ENCODE peak calls at places on chromosomes 13 and 19, in nine cellular contexts. J is IMR-90; R is adrenal gland; U is HAP-1; W is H9; L is BE2C; H is foreskin keratinocyte; D is heart right ventricle; T is effector memory CD4-positive, alpha-beta T cell. P is an unnamed sample.
A peak's percentile ranks its signal among the peaks of the same experiment; 100 is the strongest.

GRCh38 chr19:53961523-53962345 is 1.0 kb upstream of the CACNG8 start:
- DNase-seq in R (no peak), D (no peak), H (no peak), W (no peak), J (no peak), U (no peak), T (no peak), L (no peak), P (peak; percentile 76)

GRCh38 chr13:93345642-93346220 is 119.1 kb downstream of the GPC6 start:
- DNase-seq in H (no peak), U (no peak), D (no peak), W (no peak), L (no peak), R (no peak), T (no peak), J (no peak), P (no peak)

GRCh38 chr19:50725932-50726230 is 2.7 kb downstream of the CLEC11A start:
- DNase-seq in R (no peak), T (no peak), J (no peak), D (no peak), W (no peak), H (no peak), U (no peak), L (no peak), P (no peak)

GRCh38 chr13:112105884-112106283 is 38.9 kb downstream of the SOX1 start:
- DNase-seq in W (peak; percentile 85), L (no peak), H (no peak), R (no peak), U (no peak), J (no peak), D (no peak), T (no peak), P (no peak)

GRCh38 chr13:111005808-111006494 is 91.1 kb upstream of the ANKRD10 start:
- DNase-seq in T (no peak), J (peak; percentile 43), H (no peak), R (peak; percentile 25), L (no peak), U (no peak), D (peak; percentile 63), W (no peak), P (peak; percentile 57)

GRCh38 chr19:37551123-37551993 is 43.2 kb downstream of the ZNF571 start:
- DNase-seq in T (peak; percentile 11), J (peak; percentile 44), R (no peak), L (peak; percentile 84), U (no peak), H (peak; percentile 75), D (peak; percentile 64), W (no peak), P (peak; percentile 84)

GRCh38 chr13:113976711-113977684 is 3.1 kb upstream of the C13orf46 start:
- DNase-seq in J (peak; percentile 68), H (peak; percentile 62), W (no peak), T (no peak), R (no peak), U (no peak), L (peak; percentile 4), D (no peak), P (no peak)

GRCh38 chr13:32737679-32738078 is 151.4 kb downstream of the PDS5B start:
- DNase-seq in H (no peak), W (no peak), J (no peak), R (no peak), L (no peak), T (no peak), U (no peak), D (no peak), P (no peak)

GRCh38 chr19:438416-438958 is 22.3 kb downstream of the SHC2 start:
- DNase-seq in J (no peak), L (no peak), T (no peak), R (no peak), D (no peak), U (no peak), H (no peak), W (no peak), P (no peak)

GRCh38 chr13:46569471-46569870 is 16.5 kb downstream of the LRCH1 start:
- DNase-seq in R (no peak), H (no peak), W (no peak), D (no peak), U (no peak), J (no peak), L (peak; percentile 42), T (no peak), P (no peak)

GRCh38 chr13:65600702-65601101 is 1629.4 kb downstream of the PCDH9 start:
- DNase-seq in H (peak; percentile 21), R (no peak), D (no peak), T (no peak), W (no peak), U (no peak), J (peak; percentile 78), L (no peak), P (peak; percentile 41)

GRCh38 chr13:31882794-31883193 is 143.5 kb downstream of the RXFP2 start:
- DNase-seq in R (no peak), H (no peak), J (no peak), D (no peak), T (no peak), W (no peak), L (no peak), U (no peak), P (no peak)

GRCh38 chr19:44552324-44552723 is 22.8 kb upstream of the CEACAM20 start:
- DNase-seq in H (peak; percentile 65), W (peak; percentile 91), U (peak; percentile 83), L (peak; percentile 49), D (peak; percentile 17), R (peak; percentile 39), T (no peak), J (no peak), P (peak; percentile 35)

GRCh38 chr13:64718116-64718515 is 2512.0 kb downstream of the PCDH9 start:
- DNase-seq in R (no peak), T (no peak), W (no peak), J (no peak), L (no peak), D (no peak), H (no peak), U (no peak), P (no peak)

GRCh38 chr13:45194081-45194939 is 6.5 kb downstream of the KCTD4 start:
- DNase-seq in L (no peak), W (peak; percentile 43), R (no peak), U (peak; percentile 55), H (no peak), J (peak; percentile 34), T (no peak), D (peak; percentile 23), P (peak; percentile 80)

DNA sequence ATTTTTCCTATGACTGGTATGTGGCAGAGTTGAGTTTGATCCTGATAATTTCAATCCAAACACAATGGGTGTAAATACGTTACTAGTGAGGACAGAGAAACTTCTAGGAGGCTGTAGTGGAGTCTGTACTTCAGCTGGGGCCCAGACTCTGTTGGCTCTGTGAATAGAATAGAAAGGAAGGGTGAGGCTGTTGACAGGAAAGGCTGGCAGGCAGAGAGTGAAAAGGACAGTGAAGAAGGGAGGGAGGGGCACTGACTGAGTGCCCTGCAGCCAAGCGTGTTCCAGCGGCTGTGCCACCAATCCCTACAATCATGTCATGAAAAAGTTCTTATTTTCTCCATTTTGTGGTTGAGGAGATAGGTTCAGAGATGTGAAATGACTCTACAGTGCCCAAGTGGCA is 80.5 kb downstream of the MBNL2 start:
- DNase-seq in D (no peak), W (no peak), H (no peak), T (no peak), U (no peak), J (no peak), L (no peak), R (no peak), P (no peak)
- H3K4me1 ChIP-seq in D (peaks cover 90% of the 10 kb centered on the region), W (no peaks in the 10 kb centered on the region), H (peaks cover 30% of the 10 kb centered on the region), T (peaks cover 7% of the 10 kb centered on the region), U (peaks cover 11% of the 10 kb centered on the region), J (peaks cover 20% of the 10 kb centered on the region), L (peaks cover 37% of the 10 kb centered on the region), R (peaks cover 19% of the 10 kb centered on the region), P (peaks cover 9% of the 10 kb centered on the region)

GRCh38 chr19:18435185-18435841 is 2.6 kb downstream of the ISYNA1 start:
- DNase-seq in U (no peak), T (no peak), D (no peak), W (no peak), H (no peak), J (no peak), R (peak; percentile 15), L (no peak), P (no peak)
- H3K4me1 ChIP-seq in U (peaks cover 21% of the 10 kb centered on the region), T (peaks cover 31% of the 10 kb centered on the region), D (peaks cover 59% of the 10 kb centered on the region), W (peaks cover 7% of the 10 kb centered on the region), H (peaks cover 4% of the 10 kb centered on the region), J (peaks cover 23% of the 10 kb centered on the region), R (peaks cover 29% of the 10 kb centered on the region), L (peaks cover 25% of the 10 kb centered on the region), P (peaks cover 39% of the 10 kb centered on the region)

GRCh38 chr19:5975388-5975728 is 2.6 kb downstream of the RANBP3 start:
- DNase-seq in W (no peak), J (no peak), D (no peak), R (no peak), U (no peak), T (no peak), H (no peak), L (no peak), P (no peak)

GRCh38 chr19:5977785-5978605 is at the start of gene RANBP3:
- DNase-seq in R (peak; percentile 100), D (peak; percentile 99), U (peak; percentile 98), W (peak; percentile 99), J (peak; percentile 99), T (peak; percentile 99), L (peak; percentile 100), H (peak; percentile 94), P (peak; percentile 100)

GRCh38 chr19:5978606-5979552 is 939 bp upstream of the RANBP3 start:
- DNase-seq in H (no peak), L (no peak), D (no peak), R (no peak), W (no peak), U (peak; percentile 37), J (no peak), T (no peak), P (no peak)

GRCh38 chr19:5976768-5977167 is 1.2 kb downstream of the RANBP3 start:
- DNase-seq in H (no peak), R (no peak), W (no peak), D (no peak), T (no peak), J (no peak), L (no peak), U (no peak), P (no peak)

DNA sequence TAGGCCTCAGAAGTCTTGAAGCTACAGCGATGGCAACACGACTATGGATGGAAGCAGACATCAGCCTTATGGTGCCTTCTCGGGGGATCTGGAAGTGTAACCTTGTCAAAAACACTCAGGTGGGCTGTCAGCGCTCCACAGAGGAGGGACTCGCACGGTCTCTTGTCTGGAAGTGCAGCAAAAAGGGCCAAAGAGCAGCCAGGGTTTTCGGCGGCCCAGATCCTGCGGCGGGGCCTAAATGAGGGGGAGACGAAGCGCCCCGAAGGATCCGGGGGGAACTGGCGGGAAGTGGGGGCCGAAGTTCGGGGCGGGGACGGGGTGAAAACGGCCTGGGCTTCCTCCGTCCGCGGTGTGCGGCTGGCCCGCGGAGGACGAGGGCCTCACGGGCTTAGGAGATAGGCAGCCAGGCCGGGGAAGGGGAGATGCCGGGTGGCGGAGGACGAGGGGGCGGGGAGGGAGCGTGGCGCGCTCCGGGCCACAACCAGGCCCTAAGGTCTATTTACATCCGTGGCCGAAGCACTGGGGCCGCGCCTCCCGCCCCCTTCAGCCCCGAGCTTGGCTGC is 637 bp downstream of the RANBP3 start:
- DNase-seq in U (no peak), R (no peak), L (no peak), J (no peak), D (no peak), H (no peak), T (no peak), W (no peak), P (no peak)
- H3K4me1 ChIP-seq in U (peaks cover 24% of the 10 kb centered on the region), R (peaks cover 10% of the 10 kb centered on the region), L (no peaks in the 10 kb centered on the region), J (peaks cover 14% of the 10 kb centered on the region), D (peaks cover 61% of the 10 kb centered on the region), H (no peaks in the 10 kb centered on the region), T (peaks cover 28% of the 10 kb centered on the region), W (peaks cover 4% of the 10 kb centered on the region), P (peaks cover 6% of the 10 kb centered on the region)

GRCh38 chr19:39401549-39402416 is 4.9 kb upstream of the ZFP36 start:
- DNase-seq in J (peak; percentile 89), H (peak; percentile 96), L (peak; percentile 38), D (peak; percentile 31), T (peak; percentile 92), U (no peak), R (peak; percentile 92), W (no peak), P (peak; percentile 66)
- H3K4me1 ChIP-seq in J (peaks cover 29% of the 10 kb centered on the region), H (peaks cover 22% of the 10 kb centered on the region), L (peaks cover 29% of the 10 kb centered on the region), D (peaks cover 66% of the 10 kb centered on the region), T (peaks cover 69% of the 10 kb centered on the region), U (peaks cover 14% of the 10 kb centered on the region), R (peaks cover 35% of the 10 kb centered on the region), W (peaks cover 6% of the 10 kb centered on the region), P (peaks cover 19% of the 10 kb centered on the region)

P was measured in cardiac muscle cell.